ENCODE peak calls at places on chromosomes 13 and 19, in ten cellular contexts. One of them, this sample, is unnamed.

GRCh38 chr19:34556500-34556899 is 74.9 kb downstream of the WTIP start:
- DNase-seq in breast epithelium: no peak
- DNase-seq in tibial nerve: no peak
- DNase-seq in HCT116: peak; percentile 10
- DNase-seq in AG04449: no peak
- DNase-seq in CD4-positive, alpha-beta T cell: no peak
- DNase-seq in lower leg skin: no peak
- DNase-seq in glutamatergic neuron: peak; percentile 49
- DNase-seq in foreskin fibroblast: peak; percentile 26
- DNase-seq in heart left ventricle: no peak
- DNase-seq in this sample: no peak

GRCh38 chr13:59304596-59304995 is 859.1 kb downstream of the DIAPH3 start:
- DNase-seq in breast epithelium: no peak
- DNase-seq in tibial nerve: no peak
- DNase-seq in HCT116: no peak
- DNase-seq in AG04449: no peak
- DNase-seq in CD4-positive, alpha-beta T cell: no peak
- DNase-seq in lower leg skin: no peak
- DNase-seq in glutamatergic neuron: no peak
- DNase-seq in foreskin fibroblast: no peak
- DNase-seq in heart left ventricle: no peak
- DNase-seq in this sample: no peak

GRCh38 chr13:34357435-34358232 is 539.7 kb downstream of the RFC3 start:
- DNase-seq in breast epithelium: no peak
- DNase-seq in tibial nerve: no peak
- DNase-seq in HCT116: no peak
- DNase-seq in AG04449: peak; percentile 42
- DNase-seq in CD4-positive, alpha-beta T cell: no peak
- DNase-seq in lower leg skin: no peak
- DNase-seq in glutamatergic neuron: no peak
- DNase-seq in foreskin fibroblast: peak; percentile 90
- DNase-seq in heart left ventricle: no peak
- DNase-seq in this sample: no peak

GRCh38 chr19:35436477-35437141 is 11.4 kb upstream of the FFAR2 start:
- DNase-seq in breast epithelium: no peak
- DNase-seq in tibial nerve: no peak
- DNase-seq in HCT116: no peak
- DNase-seq in AG04449: no peak
- DNase-seq in CD4-positive, alpha-beta T cell: no peak
- DNase-seq in lower leg skin: peak; percentile 43
- DNase-seq in glutamatergic neuron: no peak
- DNase-seq in foreskin fibroblast: peak; percentile 47
- DNase-seq in heart left ventricle: no peak
- DNase-seq in this sample: no peak

GRCh38 chr13:29956771-29957170 is 106.4 kb upstream of the UBL3 start:
- DNase-seq in breast epithelium: no peak
- DNase-seq in tibial nerve: no peak
- DNase-seq in HCT116: no peak
- DNase-seq in AG04449: no peak
- DNase-seq in CD4-positive, alpha-beta T cell: no peak
- DNase-seq in lower leg skin: no peak
- DNase-seq in glutamatergic neuron: peak; percentile 71
- DNase-seq in foreskin fibroblast: no peak
- DNase-seq in heart left ventricle: no peak
- DNase-seq in this sample: no peak

GRCh38 chr13:33153421-33154381 is 131.9 kb downstream of the STARD13 start:
- DNase-seq in breast epithelium: no peak
- DNase-seq in tibial nerve: no peak
- DNase-seq in HCT116: no peak
- DNase-seq in AG04449: no peak
- DNase-seq in CD4-positive, alpha-beta T cell: no peak
- DNase-seq in lower leg skin: no peak
- DNase-seq in glutamatergic neuron: no peak
- DNase-seq in foreskin fibroblast: peak; percentile 34
- DNase-seq in heart left ventricle: peak; percentile 61
- DNase-seq in this sample: no peak

GRCh38 chr13:34847751-34848150 is 94.3 kb upstream of the NBEA start:
- DNase-seq in breast epithelium: no peak
- DNase-seq in tibial nerve: no peak
- DNase-seq in HCT116: no peak
- DNase-seq in AG04449: no peak
- DNase-seq in CD4-positive, alpha-beta T cell: no peak
- DNase-seq in lower leg skin: no peak
- DNase-seq in glutamatergic neuron: no peak
- DNase-seq in foreskin fibroblast: no peak
- DNase-seq in heart left ventricle: no peak
- DNase-seq in this sample: no peak

GRCh38 chr13:73440296-73440895 is 381.6 kb downstream of the KLF5 start:
- DNase-seq in breast epithelium: no peak
- DNase-seq in tibial nerve: no peak
- DNase-seq in HCT116: peak; percentile 39
- DNase-seq in AG04449: no peak
- DNase-seq in CD4-positive, alpha-beta T cell: no peak
- DNase-seq in lower leg skin: no peak
- DNase-seq in glutamatergic neuron: peak; percentile 58
- DNase-seq in foreskin fibroblast: peak; percentile 11
- DNase-seq in heart left ventricle: no peak
- DNase-seq in this sample: no peak

GRCh38 chr13:53298426-53298825 is 269.8 kb downstream of the OLFM4 start:
- DNase-seq in breast epithelium: no peak
- DNase-seq in tibial nerve: no peak
- DNase-seq in HCT116: no peak
- DNase-seq in AG04449: no peak
- DNase-seq in CD4-positive, alpha-beta T cell: no peak
- DNase-seq in lower leg skin: no peak
- DNase-seq in glutamatergic neuron: no peak
- DNase-seq in foreskin fibroblast: no peak
- DNase-seq in heart left ventricle: no peak
- DNase-seq in this sample: no peak

GRCh38 chr19:43841990-43842389 is 14.9 kb downstream of the ZNF283 start:
- DNase-seq in breast epithelium: no peak
- DNase-seq in tibial nerve: no peak
- DNase-seq in HCT116: no peak
- DNase-seq in AG04449: no peak
- DNase-seq in CD4-positive, alpha-beta T cell: no peak
- DNase-seq in lower leg skin: no peak
- DNase-seq in glutamatergic neuron: no peak
- DNase-seq in foreskin fibroblast: no peak
- DNase-seq in heart left ventricle: no peak
- DNase-seq in this sample: no peak

GRCh38 chr13:73428706-73429105 is 369.9 kb downstream of the KLF5 start:
- DNase-seq in breast epithelium: no peak
- DNase-seq in tibial nerve: no peak
- DNase-seq in HCT116: no peak
- DNase-seq in AG04449: no peak
- DNase-seq in CD4-positive, alpha-beta T cell: no peak
- DNase-seq in lower leg skin: no peak
- DNase-seq in glutamatergic neuron: no peak
- DNase-seq in foreskin fibroblast: no peak
- DNase-seq in heart left ventricle: no peak
- DNase-seq in this sample: no peak

GRCh38 chr13:82701021-82701420 is 1181.3 kb downstream of the SLITRK1 start:
- DNase-seq in breast epithelium: no peak
- DNase-seq in tibial nerve: no peak
- DNase-seq in HCT116: no peak
- DNase-seq in AG04449: no peak
- DNase-seq in CD4-positive, alpha-beta T cell: no peak
- DNase-seq in lower leg skin: no peak
- DNase-seq in glutamatergic neuron: no peak
- DNase-seq in foreskin fibroblast: no peak
- DNase-seq in heart left ventricle: no peak
- DNase-seq in this sample: no peak

GRCh38 chr19:41239961-41240574 is 21.0 kb downstream of the AXL start:
- DNase-seq in breast epithelium: no peak
- DNase-seq in tibial nerve: no peak
- DNase-seq in HCT116: no peak
- DNase-seq in AG04449: no peak
- DNase-seq in CD4-positive, alpha-beta T cell: no peak
- DNase-seq in lower leg skin: no peak
- DNase-seq in glutamatergic neuron: no peak
- DNase-seq in foreskin fibroblast: no peak
- DNase-seq in heart left ventricle: no peak
- DNase-seq in this sample: no peak

GRCh38 chr13:80454245-80454644 is 113.3 kb upstream of the SPRY2 start:
- DNase-seq in breast epithelium: no peak
- DNase-seq in tibial nerve: no peak
- DNase-seq in HCT116: no peak
- DNase-seq in AG04449: no peak
- DNase-seq in CD4-positive, alpha-beta T cell: no peak
- DNase-seq in lower leg skin: no peak
- DNase-seq in glutamatergic neuron: no peak
- DNase-seq in foreskin fibroblast: peak; percentile 75
- DNase-seq in heart left ventricle: no peak
- DNase-seq in this sample: no peak

GRCh38 chr13:20231839-20232555 is at the start of gene GJB6:
- DNase-seq in breast epithelium: no peak
- DNase-seq in tibial nerve: no peak
- DNase-seq in HCT116: no peak
- DNase-seq in AG04449: no peak
- DNase-seq in CD4-positive, alpha-beta T cell: peak; percentile 28
- DNase-seq in lower leg skin: no peak
- DNase-seq in glutamatergic neuron: peak; percentile 53
- DNase-seq in foreskin fibroblast: no peak
- DNase-seq in heart left ventricle: no peak
- DNase-seq in this sample: no peak
- TF ChIP-seq CTCF in breast epithelium: no peak
- TF ChIP-seq CTCF in tibial nerve: no peak
- TF ChIP-seq CTCF in HCT116: no peak
- TF ChIP-seq CTCF in AG04449: no peak
- TF ChIP-seq CTCF in CD4-positive, alpha-beta T cell: no peak
- TF ChIP-seq CTCF in lower leg skin: no peak
- TF ChIP-seq CTCF in glutamatergic neuron: no peak
- TF ChIP-seq CTCF in foreskin fibroblast: no peak
- TF ChIP-seq CTCF in heart left ventricle: no peak
- TF ChIP-seq CTCF in this sample: no peak

DNA sequence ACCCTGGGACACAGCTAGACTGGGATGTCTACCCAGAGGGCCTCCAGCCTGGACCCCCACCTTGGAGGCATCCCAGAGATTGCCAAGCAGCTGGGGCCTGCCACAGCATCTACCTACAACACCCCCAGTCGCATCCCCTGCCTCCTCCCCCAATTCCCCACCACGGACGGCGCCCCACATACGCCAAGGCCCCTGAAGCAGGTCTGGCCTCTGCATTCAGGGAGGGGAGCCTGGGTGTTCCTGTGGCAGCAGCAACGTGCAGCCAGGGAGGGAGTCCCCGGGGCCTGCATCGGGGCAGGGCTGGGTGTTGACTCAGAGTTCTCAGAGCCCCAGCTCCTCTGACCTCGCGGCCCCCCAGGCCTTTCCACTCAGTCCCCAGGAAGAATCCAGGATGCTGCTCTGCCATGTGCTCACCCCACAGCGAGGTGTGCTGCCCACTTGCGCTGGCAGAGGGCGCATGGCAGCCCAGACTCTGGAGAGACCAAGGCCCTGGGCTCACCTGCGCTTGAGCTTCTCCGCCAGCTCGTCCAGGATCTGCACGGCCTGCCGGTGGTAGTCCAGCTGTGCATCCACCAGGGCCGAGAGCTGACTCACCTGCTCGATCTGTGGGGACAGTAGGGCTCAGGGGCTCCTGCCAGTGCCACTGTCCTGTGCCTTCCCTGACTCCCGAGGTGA is 19.6 kb downstream of the MPND start:
- DNase-seq in breast epithelium: no peak
- DNase-seq in tibial nerve: no peak
- DNase-seq in HCT116: no peak
- DNase-seq in AG04449: no peak
- DNase-seq in CD4-positive, alpha-beta T cell: no peak
- DNase-seq in lower leg skin: no peak
- DNase-seq in glutamatergic neuron: no peak
- DNase-seq in foreskin fibroblast: peak; percentile 41
- DNase-seq in heart left ventricle: no peak
- DNase-seq in this sample: no peak
- TF ChIP-seq CTCF in breast epithelium: no peak
- TF ChIP-seq CTCF in tibial nerve: no peak
- TF ChIP-seq CTCF in HCT116: peak; percentile 47
- TF ChIP-seq CTCF in AG04449: peak; percentile 22
- TF ChIP-seq CTCF in CD4-positive, alpha-beta T cell: no peak
- TF ChIP-seq CTCF in lower leg skin: no peak
- TF ChIP-seq CTCF in glutamatergic neuron: no peak
- TF ChIP-seq CTCF in foreskin fibroblast: no peak
- TF ChIP-seq CTCF in heart left ventricle: no peak
- TF ChIP-seq CTCF in this sample: no peak

DNA sequence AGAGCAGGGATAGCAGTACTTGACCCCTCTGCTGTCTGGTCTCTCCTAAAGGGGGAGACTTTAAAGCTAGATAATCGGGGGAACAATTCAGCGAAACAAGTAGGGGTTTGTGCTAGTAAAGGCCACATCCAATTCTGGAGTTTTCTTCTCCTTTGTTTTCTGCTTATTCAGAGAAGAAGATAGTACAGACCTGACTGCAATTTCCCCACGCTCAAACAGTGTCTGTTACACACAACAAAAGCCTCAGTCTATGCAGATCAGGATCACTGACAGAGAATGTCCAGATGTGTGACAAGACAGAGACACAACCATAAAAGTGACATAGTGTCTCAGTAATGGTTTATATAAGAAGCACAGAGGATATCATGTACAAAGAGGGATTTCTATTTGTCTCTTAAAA is 70.8 kb upstream of the GTF3A start:
- DNase-seq in breast epithelium: no peak
- DNase-seq in tibial nerve: no peak
- DNase-seq in HCT116: no peak
- DNase-seq in AG04449: no peak
- DNase-seq in CD4-positive, alpha-beta T cell: no peak
- DNase-seq in lower leg skin: no peak
- DNase-seq in glutamatergic neuron: no peak
- DNase-seq in foreskin fibroblast: no peak
- DNase-seq in heart left ventricle: no peak
- DNase-seq in this sample: no peak
- TF ChIP-seq CTCF in breast epithelium: no peak
- TF ChIP-seq CTCF in tibial nerve: no peak
- TF ChIP-seq CTCF in HCT116: no peak
- TF ChIP-seq CTCF in AG04449: no peak
- TF ChIP-seq CTCF in CD4-positive, alpha-beta T cell: no peak
- TF ChIP-seq CTCF in lower leg skin: no peak
- TF ChIP-seq CTCF in glutamatergic neuron: no peak
- TF ChIP-seq CTCF in foreskin fibroblast: no peak
- TF ChIP-seq CTCF in heart left ventricle: no peak
- TF ChIP-seq CTCF in this sample: no peak

DNA sequence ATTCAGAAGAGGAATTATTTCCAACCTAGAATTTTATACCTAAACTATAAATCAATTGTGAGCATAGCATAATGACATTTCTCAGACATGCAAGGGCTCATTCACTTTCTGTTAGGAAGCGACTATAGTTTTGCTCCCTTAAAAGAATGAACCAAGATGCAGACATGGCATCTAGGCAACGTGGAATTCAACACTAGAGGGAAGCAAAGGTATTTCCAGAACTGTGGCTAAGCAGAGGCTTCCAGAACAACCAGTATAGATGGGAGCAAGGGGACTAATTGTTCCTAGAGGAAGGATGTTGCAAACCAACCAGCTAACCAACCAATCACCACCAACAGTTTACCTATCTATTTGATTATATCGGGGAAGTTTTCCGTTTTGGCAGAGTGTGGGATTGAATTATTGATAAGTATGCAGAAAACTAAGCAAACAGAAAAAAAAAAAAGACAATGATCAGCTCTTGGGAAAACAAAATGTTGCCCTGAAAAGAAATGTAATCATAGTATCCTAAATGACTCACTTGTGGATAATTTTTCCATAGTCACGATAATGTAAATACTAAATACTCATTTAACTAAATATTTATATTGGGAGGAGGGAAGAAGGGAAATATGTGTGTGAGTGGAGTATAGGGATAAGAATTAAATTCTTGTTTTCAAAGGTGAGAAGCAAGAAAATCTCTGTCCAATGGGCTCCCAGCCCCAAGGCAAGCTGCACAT is 21.1 kb downstream of the ARL11 start:
- DNase-seq in breast epithelium: no peak
- DNase-seq in tibial nerve: no peak
- DNase-seq in HCT116: no peak
- DNase-seq in AG04449: no peak
- DNase-seq in CD4-positive, alpha-beta T cell: no peak
- DNase-seq in lower leg skin: no peak
- DNase-seq in glutamatergic neuron: no peak
- DNase-seq in foreskin fibroblast: peak; percentile 56
- DNase-seq in heart left ventricle: no peak
- DNase-seq in this sample: no peak
- TF ChIP-seq CTCF in breast epithelium: no peak
- TF ChIP-seq CTCF in tibial nerve: no peak
- TF ChIP-seq CTCF in HCT116: peak; percentile 33
- TF ChIP-seq CTCF in AG04449: peak; percentile 43
- TF ChIP-seq CTCF in CD4-positive, alpha-beta T cell: no peak
- TF ChIP-seq CTCF in lower leg skin: no peak
- TF ChIP-seq CTCF in glutamatergic neuron: no peak
- TF ChIP-seq CTCF in foreskin fibroblast: peak; percentile 49
- TF ChIP-seq CTCF in heart left ventricle: peak; percentile 52
- TF ChIP-seq CTCF in this sample: no peak

This sample was measured in sigmoid colon.